ENCODE peak calls at places on chromosomes 16 and 17, in seven cellular contexts. P, T, O, D, J, V and L are unnamed samples.
A peak's percentile ranks its signal among the peaks of the same experiment; 100 is the strongest.

GRCh38 chr16:87384162-87384999 is 805 bp upstream of the FBXO31 start:
- DNase-seq in V (peak; percentile 40), D (no peak), O (no peak), T (no peak), P (peak; percentile 44), J (peak; percentile 67), L (no peak)

GRCh38 chr17:65177901-65178300 is 40.7 kb downstream of the RGS9 start:
- DNase-seq in O (no peak), D (no peak), P (no peak), T (peak; percentile 69), V (no peak), J (no peak), L (no peak)

GRCh38 chr16:19223235-19223847 is 55.3 kb downstream of the SYT17 start:
- DNase-seq in P (peak; percentile 81), O (peak; percentile 47), D (no peak), T (peak; percentile 2), J (no peak), V (no peak), L (peak; percentile 59)

GRCh38 chr16:55543470-55543869 is 23.0 kb upstream of the CAPNS2 start:
- DNase-seq in P (no peak), D (no peak), T (peak; percentile 63), O (no peak), V (no peak), J (no peak), L (no peak)

GRCh38 chr17:28125530-28126382 is 83.3 kb downstream of the NLK start:
- DNase-seq in O (no peak), T (no peak), J (no peak), P (no peak), V (no peak), D (no peak), L (no peak)

GRCh38 chr17:22090263-22090935 is 398.1 kb downstream of the KCNJ18 start:
- DNase-seq in V (no peak), O (no peak), P (no peak), T (no peak), D (no peak), J (no peak), L (no peak)

GRCh38 chr17:65627108-65627507 is 65.7 kb upstream of the AXIN2 start:
- DNase-seq in P (no peak), J (no peak), T (no peak), O (no peak), D (no peak), V (no peak), L (no peak)

GRCh38 chr17:4142107-4142900 is 526 bp downstream of the ZZEF1 start:
- DNase-seq in D (peak; percentile 25), O (no peak), J (peak; percentile 40), T (peak; percentile 44), P (peak; percentile 32), V (peak; percentile 28), L (peak; percentile 24)

DNA sequence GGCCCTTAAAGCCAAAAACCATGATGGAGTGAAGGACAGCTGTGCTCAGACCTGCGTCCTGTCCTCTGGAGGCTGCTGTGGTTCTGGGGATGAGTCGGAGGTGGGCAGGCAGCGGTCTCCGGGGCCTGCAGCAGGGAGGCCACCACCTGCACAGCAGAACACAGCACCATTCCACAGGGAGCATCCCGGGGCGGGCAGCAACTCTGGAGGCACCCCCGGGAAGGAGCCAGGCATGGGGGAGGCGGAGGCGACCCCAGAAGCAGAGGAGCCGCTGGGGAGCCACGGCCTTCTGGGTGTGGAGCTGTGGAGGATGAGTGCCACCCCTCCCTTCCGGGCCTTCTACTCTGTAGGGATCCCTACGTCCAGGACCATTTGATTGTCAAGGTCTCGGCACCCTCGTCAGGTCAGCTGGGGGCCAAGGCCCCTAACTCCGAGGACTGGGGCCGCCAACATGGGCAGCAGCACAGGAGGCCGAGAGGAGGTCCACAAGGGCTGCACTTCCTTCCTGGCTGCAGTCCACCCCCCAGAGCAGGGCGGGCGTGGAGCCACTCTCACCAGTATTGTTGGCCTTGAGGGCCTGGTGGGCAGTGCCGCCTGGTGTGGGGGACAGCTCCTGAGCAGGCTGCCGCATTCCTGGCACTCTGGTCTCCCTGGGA is 23.8 kb downstream of the CEP131 start:
- DNase-seq in P (no peak), D (no peak), V (no peak), O (no peak), J (no peak), T (no peak), L (no peak)
- H3K4me3 ChIP-seq in P (no peak overlapping the region), D (no peak overlapping the region), V (no peak overlapping the region), O (no peak overlapping the region), J (no peak overlapping the region), T (no peak overlapping the region), L (no peak overlapping the region)

GRCh38 chr17:32126746-32127145 is 15.6 kb upstream of the RHOT1 start:
- DNase-seq in J (no peak), P (no peak), V (no peak), T (no peak), O (no peak), D (no peak), L (no peak)

GRCh38 chr17:32127156-32127897 is 15.0 kb upstream of the RHOT1 start:
- DNase-seq in T (peak; percentile 80), V (peak; percentile 89), J (peak; percentile 85), D (peak; percentile 73), P (peak; percentile 85), O (no peak), L (peak; percentile 72)

GRCh38 chr17:32124985-32125847 is 17.1 kb upstream of the RHOT1 start:
- DNase-seq in O (no peak), D (no peak), P (peak; percentile 70), V (no peak), T (no peak), J (no peak), L (peak; percentile 47)

GRCh38 chr17:32126325-32126724 is 16.0 kb upstream of the RHOT1 start:
- DNase-seq in P (no peak), J (no peak), O (no peak), D (no peak), T (no peak), V (no peak), L (no peak)

DNA sequence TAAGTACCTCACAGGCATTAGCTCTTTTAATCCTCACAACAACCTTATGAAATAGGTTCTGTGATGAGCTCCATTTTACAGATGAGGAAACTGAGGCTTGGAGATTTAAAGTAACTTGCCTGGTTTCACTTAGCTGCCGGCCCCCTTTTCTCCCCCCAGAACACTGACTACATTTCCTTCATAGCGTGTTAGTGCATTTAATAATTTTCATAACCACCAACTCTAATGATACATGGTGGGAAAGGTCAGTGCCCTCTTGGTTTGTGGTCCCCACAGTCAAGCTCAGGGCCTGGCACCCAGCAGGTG is 16.5 kb upstream of the RHOT1 start:
- DNase-seq in P (no peak), D (no peak), V (no peak), T (no peak), O (no peak), J (no peak), L (no peak)
- H3K27ac ChIP-seq in P (peak overlapping the region; percentile 92), D (no peak overlapping the region), V (no peak overlapping the region), T (no peak overlapping the region), O (no peak overlapping the region), J (no peak overlapping the region), L (no peak overlapping the region)

GRCh38 chr17:50318551-50319310 is 27.2 kb upstream of the XYLT2 start:
- DNase-seq in T (no peak), V (no peak), P (no peak), O (no peak), D (no peak), J (no peak), L (peak; percentile 94)

GRCh38 chr17:50319630-50320029 is 26.3 kb upstream of the XYLT2 start:
- DNase-seq in D (no peak), O (no peak), T (no peak), V (no peak), J (no peak), P (no peak), L (no peak)

GRCh38 chr17:50314456-50315011 is 31.4 kb upstream of the XYLT2 start:
- DNase-seq in O (no peak), T (no peak), V (no peak), P (no peak), D (no peak), J (no peak), L (peak; percentile 45)

GRCh38 chr17:50317121-50317520 is 28.8 kb upstream of the XYLT2 start:
- DNase-seq in V (no peak), P (no peak), T (no peak), J (no peak), D (no peak), O (no peak), L (no peak)

DNA sequence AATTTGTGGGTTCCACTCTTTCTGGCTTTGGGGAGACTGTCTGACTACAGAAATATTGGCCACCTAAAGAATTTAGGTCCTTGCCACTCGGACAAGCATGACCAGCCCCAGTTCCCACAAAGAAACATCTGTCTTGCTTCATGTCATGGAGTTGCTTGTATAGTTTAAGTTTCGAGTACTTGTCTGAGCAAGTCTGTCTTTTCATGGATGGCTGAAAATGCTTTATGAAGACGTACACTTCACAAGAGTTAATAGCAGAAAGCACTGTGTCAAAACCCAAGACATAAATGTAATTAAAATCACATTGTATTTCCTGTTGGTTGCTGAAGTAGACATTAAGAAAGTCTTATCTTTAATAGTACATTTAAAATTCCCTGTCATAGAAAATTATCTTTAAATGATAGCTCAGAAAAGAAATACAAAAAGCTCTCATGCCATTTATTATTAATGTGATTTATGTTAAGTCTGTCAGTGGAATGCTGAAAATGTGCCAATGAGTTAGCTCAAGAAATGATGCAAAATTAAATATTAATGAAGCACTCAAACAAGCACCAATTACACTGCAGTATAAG is 29.8 kb upstream of the XYLT2 start:
- DNase-seq in P (no peak), V (no peak), D (no peak), O (no peak), T (no peak), J (no peak), L (no peak)
- H3K9me3 ChIP-seq in P (no peaks in the 10 kb centered on the region), V (no peaks in the 10 kb centered on the region), D (no peaks in the 10 kb centered on the region), O (no peaks in the 10 kb centered on the region), T (no peaks in the 10 kb centered on the region), J (no peaks in the 10 kb centered on the region), L (peaks cover 3% of the 10 kb centered on the region)

GRCh38 chr17:76542566-76542971 is 2.7 kb downstream of the PRCD start:
- DNase-seq in P (no peak), V (no peak), J (no peak), O (no peak), D (no peak), T (no peak), L (no peak)

GRCh38 chr17:76539631-76540271 is at the start of gene PRCD:
- DNase-seq in V (peak; percentile 20), J (no peak), D (no peak), O (no peak), P (no peak), T (no peak), L (peak; percentile 93)

GRCh38 chr17:76538941-76539340 is 903 bp upstream of the PRCD start:
- DNase-seq in D (no peak), O (no peak), J (no peak), V (no peak), P (no peak), T (no peak), L (no peak)

GRCh38 chr17:76541739-76542450 is 2.1 kb downstream of the PRCD start:
- DNase-seq in D (no peak), J (no peak), O (no peak), T (no peak), V (no peak), P (no peak), L (peak; percentile 76)

DNA sequence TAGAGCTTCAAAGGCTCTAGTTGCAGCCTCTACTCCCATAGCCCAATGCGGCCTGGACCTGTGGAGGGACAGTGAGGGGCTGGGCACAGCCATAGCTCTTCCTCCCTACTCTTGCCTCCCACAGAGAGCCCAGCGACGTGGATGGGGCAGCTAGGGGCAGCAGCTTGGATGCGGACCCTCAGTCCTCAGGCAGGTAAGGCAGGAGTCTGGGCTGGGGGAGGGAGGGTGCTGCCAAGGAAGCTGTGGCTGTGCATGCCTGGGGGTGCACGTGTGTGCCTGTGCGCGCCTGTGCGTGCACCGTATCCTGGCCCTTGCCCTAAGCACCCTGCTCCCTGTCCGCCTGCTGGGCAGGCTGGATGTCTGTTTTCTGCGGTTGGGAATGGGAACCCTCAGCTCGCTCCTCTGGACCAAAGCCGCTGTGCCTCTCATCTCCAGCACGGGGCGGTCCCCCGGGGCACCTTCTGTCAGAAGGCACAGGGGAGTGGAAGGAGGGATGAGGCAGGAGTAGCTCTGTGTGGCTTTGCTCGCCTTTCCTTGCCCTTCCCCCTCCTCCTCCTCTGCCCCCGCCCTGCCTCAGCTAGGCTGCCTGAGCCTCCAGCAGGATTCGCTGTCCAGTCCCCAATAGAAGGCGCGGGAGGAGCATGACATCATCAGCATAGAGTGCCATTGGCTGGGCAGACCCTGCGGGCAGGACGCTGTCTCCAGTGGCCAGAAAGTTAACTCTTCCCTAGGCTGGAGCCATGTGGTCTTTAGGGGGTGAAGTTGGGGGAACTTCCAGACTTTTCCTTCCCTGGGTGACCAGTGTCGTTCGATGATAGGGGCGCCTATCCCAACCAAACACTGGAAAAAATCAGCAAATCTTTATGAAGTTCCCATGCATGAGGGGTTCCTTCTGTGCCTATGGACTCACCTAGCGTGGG is 797 bp downstream of the PRCD start:
- DNase-seq in J (peak; percentile 90), D (no peak), V (peak; percentile 91), P (peak; percentile 92), T (peak; percentile 97), O (peak; percentile 96), L (peak; percentile 100)
- H3K4me3 ChIP-seq in J (peak overlapping the region; percentile 53), D (no peak overlapping the region), V (peak overlapping the region; percentile 51), P (peak overlapping the region; percentile 38), T (peak overlapping the region; percentile 8), O (peak overlapping the region; percentile 8), L (peak overlapping the region; percentile 38)